ENCODE peak calls at places on chromosomes 16 and 17, in nine cellular contexts. U, K, S, Q, J, E, X, D and C are unnamed samples.

GRCh38 chr16:30761427-30761927 is 385 bp downstream of the CFAP119 start:
- DNase-seq in U (no peak), K (no peak), S (peak; percentile 40), Q (peak; percentile 81), J (peak; percentile 22), E (peak; percentile 48), X (no peak), D (peak; percentile 43), C (no peak)

GRCh38 chr16:62256406-62256805 is 220.2 kb upstream of the CDH8 start:
- DNase-seq in U (no peak), K (peak; percentile 4), S (peak; percentile 45), Q (peak; percentile 0), J (no peak), E (no peak), X (no peak), D (no peak), C (no peak)

GRCh38 chr16:71570143-71570542 is 6.7 kb downstream of the TAT start:
- DNase-seq in U (no peak), K (no peak), S (no peak), Q (no peak), J (no peak), E (no peak), X (no peak), D (no peak), C (no peak)

GRCh38 chr16:86942469-86943175 is 364.3 kb downstream of the FOXL1 start:
- DNase-seq in U (no peak), K (no peak), S (no peak), Q (no peak), J (no peak), E (no peak), X (no peak), D (no peak), C (no peak)

GRCh38 chr16:85460983-85461813 is 151.9 kb upstream of the GSE1 start:
- DNase-seq in U (no peak), K (peak; percentile 43), S (no peak), Q (peak; percentile 52), J (no peak), E (no peak), X (no peak), D (no peak), C (no peak)

GRCh38 chr16:24015923-24016322 is 180.1 kb downstream of the PRKCB start:
- DNase-seq in U (no peak), K (no peak), S (no peak), Q (no peak), J (no peak), E (no peak), X (no peak), D (no peak), C (no peak)

GRCh38 chr17:79188048-79188447 is 113.4 kb downstream of the ENGASE start:
- DNase-seq in U (no peak), K (peak; percentile 50), S (peak; percentile 43), Q (no peak), J (no peak), E (no peak), X (no peak), D (peak; percentile 19), C (no peak)

GRCh38 chr16:85321856-85322271 is 209.6 kb upstream of the CIBAR2 start:
- DNase-seq in U (peak; percentile 96), K (no peak), S (peak; percentile 20), Q (no peak), J (no peak), E (no peak), X (peak; percentile 95), D (peak; percentile 87), C (peak; percentile 57)

GRCh38 chr17:10116267-10116666 is 82.1 kb downstream of the GAS7 start:
- DNase-seq in U (no peak), K (no peak), S (no peak), Q (no peak), J (no peak), E (no peak), X (no peak), D (no peak), C (no peak)

GRCh38 chr17:76623271-76624146 is 20.0 kb downstream of the ST6GALNAC1 start:
- DNase-seq in U (peak; percentile 80), K (peak; percentile 74), S (peak; percentile 72), Q (peak; percentile 62), J (peak; percentile 70), E (peak; percentile 62), X (peak; percentile 81), D (peak; percentile 73), C (peak; percentile 70)

GRCh38 chr17:2975469-2975958 is 87.9 kb downstream of the OR1D5 start:
- DNase-seq in U (peak; percentile 56), K (no peak), S (no peak), Q (peak; percentile 76), J (no peak), E (no peak), X (no peak), D (no peak), C (no peak)

GRCh38 chr17:56744721-56745120 is 89.0 kb downstream of the C17orf67 start:
- DNase-seq in U (no peak), K (no peak), S (no peak), Q (no peak), J (no peak), E (no peak), X (no peak), D (no peak), C (no peak)

GRCh38 chr16:89152831-89153700 is 18.5 kb upstream of the CDH15 start:
- DNase-seq in U (no peak), K (no peak), S (no peak), Q (no peak), J (no peak), E (no peak), X (peak; percentile 8), D (no peak), C (no peak)

GRCh38 chr17:55693244-55694216 is 29.1 kb downstream of the TMEM100 start:
- DNase-seq in U (peak; percentile 29), K (no peak), S (no peak), Q (no peak), J (no peak), E (no peak), X (no peak), D (no peak), C (no peak)

GRCh38 chr17:56785997-56786680 is 47.6 kb downstream of the C17orf67 start:
- DNase-seq in U (no peak), K (no peak), S (no peak), Q (no peak), J (no peak), E (no peak), X (no peak), D (no peak), C (no peak)